ENCODE peak calls at places on chromosome 2, in ten cellular contexts. K is lower lobe of right lung, Z is fibroblast of lung, N is uterus, R is Peyer's patch, V is left ventricle myocardium inferior, H is GM12878, F is breast epithelium, E is mammary epithelial cell, Q is cardiac muscle cell. U is an unnamed sample.
A peak's percentile ranks its signal among the peaks of the same experiment; 100 is the strongest.

GRCh38 chr2:37566517-37566961 is 104.9 kb downstream of the CDC42EP3 start:
- DNase-seq in K (no peak), Z (peak; percentile 80), N (no peak), R (no peak), V (no peak), H (no peak), F (no peak), E (no peak), Q (no peak), U (no peak)

GRCh38 chr2:177783091-177783490 is 289.5 kb downstream of the PDE11A start:
- DNase-seq in K (no peak), Z (peak; percentile 56), N (no peak), R (no peak), V (no peak), H (no peak), F (no peak), E (no peak), Q (no peak), U (no peak)

GRCh38 chr2:133326651-133327397 is 241.4 kb downstream of the NCKAP5 start:
- DNase-seq in K (no peak), Z (peak; percentile 91), N (no peak), R (no peak), V (no peak), H (no peak), F (no peak), E (no peak), Q (no peak), U (no peak)

GRCh38 chr2:201856561-201856960 is 50.2 kb downstream of the CDK15 start:
- DNase-seq in K (no peak), Z (no peak), N (no peak), R (no peak), V (no peak), H (no peak), F (no peak), E (no peak), Q (no peak), U (no peak)

GRCh38 chr2:197435598-197436435 is 989 bp upstream of the SF3B1 start:
- DNase-seq in K (no peak), Z (no peak), N (no peak), R (no peak), V (no peak), H (no peak), F (no peak), E (peak; percentile 5), Q (no peak), U (no peak)

GRCh38 chr2:210956101-210956500 is 399.7 kb downstream of the CPS1 start:
- DNase-seq in K (no peak), Z (peak; percentile 63), N (no peak), R (no peak), V (no peak), H (no peak), F (no peak), E (no peak), Q (no peak), U (no peak)

GRCh38 chr2:179543361-179543901 is 278.8 kb upstream of the SESTD1 start:
- DNase-seq in K (no peak), Z (peak; percentile 52), N (no peak), R (no peak), V (no peak), H (no peak), F (no peak), E (peak; percentile 57), Q (no peak), U (no peak)

GRCh38 chr2:17752281-17752680 is 1.3 kb downstream of the SMC6 start:
- DNase-seq in K (no peak), Z (no peak), N (no peak), R (no peak), V (no peak), H (no peak), F (no peak), E (no peak), Q (no peak), U (no peak)

GRCh38 chr2:25314514-25315315 is 27.0 kb downstream of the DNMT3A start:
- DNase-seq in K (peak; percentile 74), Z (peak; percentile 55), N (peak; percentile 80), R (no peak), V (peak; percentile 77), H (no peak), F (no peak), E (no peak), Q (peak; percentile 84), U (peak; percentile 54)

GRCh38 chr2:39107156-39107555 is 13.7 kb downstream of the SOS1 start:
- DNase-seq in K (no peak), Z (no peak), N (no peak), R (no peak), V (no peak), H (no peak), F (no peak), E (peak; percentile 19), Q (peak; percentile 17), U (no peak)

GRCh38 chr2:44929680-44930273 is 11.7 kb upstream of the SIX3 start:
- DNase-seq in K (peak; percentile 52), Z (no peak), N (no peak), R (no peak), V (no peak), H (no peak), F (no peak), E (no peak), Q (no peak), U (no peak)

GRCh38 chr2:206392118-206392517 is 51.2 kb upstream of the ADAM23 start:
- DNase-seq in K (no peak), Z (peak; percentile 41), N (no peak), R (no peak), V (no peak), H (no peak), F (no peak), E (peak; percentile 55), Q (peak; percentile 39), U (no peak)

GRCh38 chr2:24183369-24184069 is 8.7 kb downstream of the FAM228A start:
- DNase-seq in K (peak; percentile 65), Z (no peak), N (no peak), R (no peak), V (no peak), H (no peak), F (no peak), E (no peak), Q (no peak), U (no peak)

DNA sequence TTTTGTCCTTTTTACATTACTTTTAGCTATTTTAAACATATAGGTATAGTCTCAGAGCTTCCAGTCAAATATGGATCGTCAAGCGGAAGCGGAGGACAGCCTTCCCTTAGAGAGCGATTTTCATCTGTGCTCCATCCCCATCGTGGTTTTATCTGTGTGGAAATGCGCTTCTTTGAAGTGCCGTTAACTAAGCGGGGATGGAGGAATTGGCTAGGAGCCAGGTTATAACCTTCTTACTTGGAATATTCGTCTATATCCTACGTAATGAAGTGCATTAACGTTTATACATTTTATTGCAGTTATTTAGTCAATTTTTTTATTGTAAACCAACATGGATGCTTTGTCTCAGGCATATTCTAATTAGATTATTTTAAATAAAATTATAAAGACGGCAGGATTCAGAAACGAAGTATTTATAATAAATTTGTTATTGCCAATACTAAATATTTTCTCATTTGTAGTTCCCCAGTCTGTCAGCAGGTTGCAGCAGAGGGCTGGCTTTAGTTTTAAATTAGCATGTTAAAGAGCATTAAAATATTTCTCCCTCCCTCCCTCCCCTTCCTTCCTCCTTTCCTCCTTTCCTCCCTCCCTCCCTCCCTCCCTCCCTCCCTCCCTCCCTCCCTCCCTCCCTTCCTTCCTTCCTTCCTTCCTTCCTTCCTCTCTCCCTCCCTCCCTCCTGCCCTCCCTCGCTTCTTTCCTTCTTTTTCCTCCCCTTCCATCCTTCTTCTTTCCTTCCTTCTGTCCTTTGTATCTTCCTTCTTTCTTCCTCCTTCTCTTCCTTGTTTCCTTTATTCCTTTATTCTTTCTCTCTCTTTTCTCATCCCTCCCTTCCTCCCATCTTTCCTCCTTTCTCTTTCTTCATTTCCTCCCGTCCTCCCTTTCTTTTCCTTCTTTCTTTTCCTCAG is 80.6 kb upstream of the DOCK10 start:
- DNase-seq in K (no peak), Z (no peak), N (no peak), R (no peak), V (no peak), H (no peak), F (no peak), E (no peak), Q (peak; percentile 6), U (peak; percentile 25)
- TF ChIP-seq CTCF in K (peak; percentile 41), Z (peak; percentile 42), N (no peak), R (peak; percentile 50), V (peak; percentile 39), H (peak; percentile 63), F (peak; percentile 23), E (peak; percentile 58), Q (peak; percentile 45), U (peak; percentile 39)

DNA sequence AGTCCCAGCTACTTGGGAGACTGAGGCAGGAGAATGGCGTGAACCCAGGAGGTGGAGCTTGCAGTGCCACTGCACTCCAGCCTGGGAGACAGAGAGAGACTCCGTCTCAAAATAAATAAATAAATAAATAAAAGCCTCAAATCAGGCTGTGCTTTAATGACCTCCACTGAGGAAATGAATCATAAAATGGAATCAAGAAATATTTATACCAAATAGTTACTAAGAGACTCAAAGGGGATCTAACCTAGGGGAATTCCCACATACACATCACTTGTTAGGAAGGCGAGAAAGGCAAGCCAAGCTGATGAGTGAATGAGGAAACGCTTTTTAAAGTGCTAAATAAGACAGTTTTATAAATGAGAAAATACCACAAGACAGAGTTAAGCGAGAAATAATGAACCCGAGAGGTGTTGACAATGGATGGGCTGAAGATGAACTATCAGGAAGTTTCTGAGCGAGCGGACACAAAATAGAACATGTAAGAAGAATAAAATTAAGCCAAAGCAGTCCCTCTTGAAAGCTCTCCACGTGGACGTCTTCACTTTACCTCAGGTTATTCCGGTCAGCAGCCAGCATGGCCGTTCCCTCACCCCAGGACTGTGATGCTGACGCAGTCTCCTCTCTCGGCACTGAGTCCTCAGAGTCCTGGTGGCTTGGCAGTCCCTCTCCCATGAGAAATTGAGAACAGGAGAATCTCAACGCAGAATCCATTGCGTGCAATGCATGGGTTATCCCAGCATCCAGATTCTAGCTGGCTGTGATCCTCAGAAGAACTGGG is 22.4 kb downstream of the PXDN start:
- DNase-seq in K (no peak), Z (peak; percentile 98), N (no peak), R (no peak), V (no peak), H (no peak), F (no peak), E (peak; percentile 92), Q (no peak), U (no peak)
- H3K4me3 ChIP-seq in K (no peak overlapping the region), Z (no peak overlapping the region), N (no peak overlapping the region), R (no peak overlapping the region), V (peak overlapping the region; percentile 17), H (no peak overlapping the region), F (no peak overlapping the region), E (no peak overlapping the region), Q (no peak overlapping the region), U (no peak overlapping the region)

GRCh38 chr2:26785431-26786206 is at the start of gene CENPA:
- DNase-seq in K (peak; percentile 98), Z (peak; percentile 99), N (peak; percentile 97), R (peak; percentile 97), V (peak; percentile 97), H (peak; percentile 99), F (peak; percentile 96), E (peak; percentile 100), Q (peak; percentile 99), U (peak; percentile 98)
- TF ChIP-seq CTCF in K (peak; percentile 40), Z (no peak), N (peak; percentile 51), R (peak; percentile 38), V (peak; percentile 61), H (peak; percentile 1), F (peak; percentile 31), E (peak; percentile 24), Q (peak; percentile 3), U (no peak)

DNA sequence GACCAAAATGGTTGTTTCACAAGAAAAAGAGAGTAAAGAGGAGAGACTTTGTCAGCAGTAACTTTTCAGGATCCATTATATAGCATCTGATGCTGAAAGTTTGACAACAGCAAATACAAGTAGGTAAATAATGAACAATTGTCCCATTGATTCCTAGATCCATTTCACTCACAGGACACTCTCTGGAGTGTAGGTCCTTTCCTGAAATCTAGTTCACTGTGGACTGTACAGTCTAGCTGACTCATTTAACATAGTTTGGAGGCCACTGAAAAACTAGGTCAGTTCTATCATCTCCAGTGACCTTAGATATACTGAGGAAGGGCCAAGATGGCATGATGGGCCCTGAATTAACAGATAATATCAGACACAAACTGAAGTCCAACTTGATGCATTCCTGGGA is 19.3 kb upstream of the NEB start:
- DNase-seq in K (no peak), Z (no peak), N (no peak), R (no peak), V (no peak), H (no peak), F (no peak), E (no peak), Q (no peak), U (no peak)
- H3K4me3 ChIP-seq in K (no peak overlapping the region), Z (no peak overlapping the region), N (no peak overlapping the region), R (no peak overlapping the region), V (no peak overlapping the region), H (no peak overlapping the region), F (no peak overlapping the region), E (no peak overlapping the region), Q (no peak overlapping the region), U (no peak overlapping the region)

U was measured in colonic mucosa.